ENCODE peak calls at places on chromosomes 12 and 14, in six cellular contexts. K is progenitor cell of endocrine pancreas, X is astrocyte of the spinal cord, H is dorsolateral prefrontal cortex, Q is tibial artery, T is mesothelial cell of epicardium. A is an unnamed sample.
A peak's percentile ranks its signal among the peaks of the same experiment; 100 is the strongest.

GRCh38 chr12:65277994-65278575 is 398 bp upstream of the MSRB3 start:
- DNase-seq in K (no peak), X (peak; percentile 13), H (no peak), Q (no peak), T (peak; percentile 38), A (no peak)

GRCh38 chr14:74524076-74524812 is 30.7 kb downstream of the ISCA2 start:
- DNase-seq in K (no peak), X (peak; percentile 35), H (no peak), Q (no peak), T (no peak), A (no peak)

GRCh38 chr14:95486875-95487668 is 29.4 kb downstream of the SYNE3 start:
- DNase-seq in K (no peak), X (no peak), H (no peak), Q (no peak), T (no peak), A (no peak)

GRCh38 chr12:52009081-52009751 is 2.5 kb downstream of the TAMALIN start:
- DNase-seq in K (no peak), X (no peak), H (no peak), Q (no peak), T (no peak), A (no peak)

GRCh38 chr12:81114241-81114640 is 36.4 kb downstream of the ACSS3 start:
- DNase-seq in K (no peak), X (no peak), H (no peak), Q (no peak), T (no peak), A (no peak)

GRCh38 chr12:119375619-119376018 is 41.1 kb downstream of the CCDC60 start:
- DNase-seq in K (no peak), X (no peak), H (no peak), Q (no peak), T (no peak), A (no peak)

GRCh38 chr12:91947459-91947858 is 198.2 kb downstream of the BTG1 start:
- DNase-seq in K (no peak), X (no peak), H (no peak), Q (no peak), T (no peak), A (no peak)

GRCh38 chr14:38481939-38482678 is 226.2 kb upstream of the CLEC14A start:
- DNase-seq in K (no peak), X (peak; percentile 34), H (no peak), Q (no peak), T (no peak), A (no peak)

GRCh38 chr14:73761621-73762355 is 47.6 kb upstream of the PNMA1 start:
- DNase-seq in K (no peak), X (no peak), H (no peak), Q (no peak), T (no peak), A (no peak)

GRCh38 chr14:96852823-96853422 is 55.7 kb downstream of the VRK1 start:
- DNase-seq in K (no peak), X (peak; percentile 64), H (no peak), Q (no peak), T (no peak), A (no peak)

GRCh38 chr12:50201987-50202521 is 34.9 kb upstream of the CERS5 start:
- DNase-seq in K (no peak), X (peak; percentile 91), H (no peak), Q (no peak), T (no peak), A (no peak)

GRCh38 chr14:100747021-100747586 is 20.4 kb downstream of the DLK1 start:
- DNase-seq in K (no peak), X (peak; percentile 84), H (no peak), Q (peak; percentile 37), T (peak; percentile 16), A (no peak)

GRCh38 chr14:64234877-64235651 is 59.1 kb downstream of the ESR2 start:
- DNase-seq in K (no peak), X (peak; percentile 67), H (no peak), Q (no peak), T (no peak), A (no peak)

GRCh38 chr12:53048780-53049401 is 974 bp upstream of the TNS2 start:
- DNase-seq in K (no peak), X (peak; percentile 74), H (no peak), Q (peak; percentile 92), T (peak; percentile 67), A (no peak)

GRCh38 chr14:81400852-81401251 is 728 bp upstream of the STON2 start:
- DNase-seq in K (no peak), X (peak; percentile 99), H (no peak), Q (peak; percentile 86), T (no peak), A (no peak)

GRCh38 chr14:84591827-84592540 is 938.0 kb upstream of the FLRT2 start:
- DNase-seq in K (no peak), X (no peak), H (no peak), Q (no peak), T (no peak), A (no peak)

GRCh38 chr12:632102-632696 is 31.0 kb downstream of the NINJ2 start:
- DNase-seq in K (peak; percentile 44), X (peak; percentile 98), H (no peak), Q (no peak), T (peak; percentile 47), A (no peak)

GRCh38 chr12:6444031-6444430 is 724 bp upstream of the CD27 start:
- DNase-seq in K (no peak), X (no peak), H (no peak), Q (no peak), T (no peak), A (no peak)

GRCh38 chr12:62656576-62657362 is 190.1 kb downstream of the MON2 start:
- DNase-seq in K (no peak), X (no peak), H (no peak), Q (no peak), T (no peak), A (no peak)

GRCh38 chr12:128792398-128792797 is 31.4 kb downstream of the SLC15A4 start:
- DNase-seq in K (no peak), X (no peak), H (no peak), Q (no peak), T (no peak), A (no peak)

GRCh38 chr14:54329082-54329695 is 67.6 kb upstream of the CDKN3 start:
- DNase-seq in K (no peak), X (peak; percentile 78), H (no peak), Q (no peak), T (peak; percentile 54), A (peak; percentile 44)

GRCh38 chr14:29580763-29581162 is 346.9 kb downstream of the PRKD1 start:
- DNase-seq in K (no peak), X (no peak), H (no peak), Q (no peak), T (no peak), A (no peak)

GRCh38 chr14:94423465-94424056 is 29.0 kb downstream of the SERPINA11 start:
- DNase-seq in K (peak; percentile 58), X (peak; percentile 74), H (peak; percentile 73), Q (peak; percentile 73), T (peak; percentile 65), A (peak; percentile 70)

GRCh38 chr12:81942588-81942987 is 183.4 kb upstream of the PPFIA2 start:
- DNase-seq in K (no peak), X (no peak), H (no peak), Q (no peak), T (no peak), A (no peak)

GRCh38 chr14:67926821-67927220 is 107.2 kb downstream of the RAD51B start:
- DNase-seq in K (no peak), X (no peak), H (no peak), Q (no peak), T (no peak), A (no peak)

GRCh38 chr12:58925111-58925732 is 4.9 kb upstream of the LRIG3 start:
- DNase-seq in K (no peak), X (no peak), H (no peak), Q (no peak), T (no peak), A (no peak)

GRCh38 chr14:58663494-58664111 is 25.8 kb downstream of the DACT1 start:
- DNase-seq in K (no peak), X (peak; percentile 81), H (no peak), Q (no peak), T (no peak), A (no peak)

GRCh38 chr14:49139593-49139992 is 446.6 kb downstream of the RPS29 start:
- DNase-seq in K (no peak), X (no peak), H (no peak), Q (no peak), T (no peak), A (no peak)

DNA sequence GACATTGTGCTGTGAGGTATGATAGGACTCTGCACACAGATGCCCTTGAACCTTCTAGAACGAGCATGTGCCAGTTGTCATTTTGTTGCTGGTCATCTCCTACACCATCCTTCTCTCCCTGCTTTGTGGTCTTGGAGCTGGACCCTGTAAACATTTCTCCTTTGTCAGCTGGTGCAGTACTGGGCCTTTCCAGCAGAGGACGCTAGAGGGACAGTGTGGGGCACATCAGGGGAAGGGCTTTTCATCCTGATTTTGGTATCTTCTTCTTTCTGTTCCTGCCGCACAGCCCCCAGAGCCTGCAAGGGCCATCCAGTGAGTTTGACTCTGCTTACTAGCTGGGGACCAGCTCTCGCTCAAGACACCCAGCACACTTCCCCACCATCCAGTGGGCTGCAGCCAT is 484.6 kb downstream of the AACS start:
- DNase-seq in K (no peak), X (no peak), H (no peak), Q (no peak), T (no peak), A (no peak)
- TF ChIP-seq CTCF in K (peak; percentile 43), X (peak; percentile 36), H (no peak), Q (no peak), T (peak; percentile 68), A (peak; percentile 48)

DNA sequence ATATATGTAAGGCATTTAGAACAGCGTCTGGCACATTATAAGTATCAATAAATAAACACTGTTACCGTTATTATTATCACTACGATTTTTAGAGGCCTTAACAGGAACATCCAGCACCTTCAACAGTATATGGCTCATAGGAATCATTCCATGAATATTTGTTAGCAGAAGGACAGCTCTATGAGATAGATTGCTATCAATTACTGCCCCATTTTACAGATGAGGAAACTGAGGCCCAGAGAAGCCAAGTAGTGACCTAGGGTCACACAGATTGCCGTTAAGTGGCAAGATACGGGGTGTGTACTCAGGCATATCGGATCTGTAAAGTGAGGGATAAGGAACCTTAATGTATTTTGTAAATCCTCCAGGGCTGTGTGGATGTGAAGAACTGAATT is 510 bp upstream of the PSMD9 start:
- DNase-seq in K (no peak), X (no peak), H (no peak), Q (no peak), T (no peak), A (no peak)
- TF ChIP-seq CTCF in K (no peak), X (no peak), H (no peak), Q (no peak), T (no peak), A (peak; percentile 48)

GRCh38 chr12:109920266-109920780 is 20.2 kb downstream of the TCHP start:
- DNase-seq in K (no peak), X (no peak), H (no peak), Q (no peak), T (no peak), A (no peak)
- TF ChIP-seq CTCF in K (no peak), X (no peak), H (no peak), Q (no peak), T (no peak), A (no peak)

DNA sequence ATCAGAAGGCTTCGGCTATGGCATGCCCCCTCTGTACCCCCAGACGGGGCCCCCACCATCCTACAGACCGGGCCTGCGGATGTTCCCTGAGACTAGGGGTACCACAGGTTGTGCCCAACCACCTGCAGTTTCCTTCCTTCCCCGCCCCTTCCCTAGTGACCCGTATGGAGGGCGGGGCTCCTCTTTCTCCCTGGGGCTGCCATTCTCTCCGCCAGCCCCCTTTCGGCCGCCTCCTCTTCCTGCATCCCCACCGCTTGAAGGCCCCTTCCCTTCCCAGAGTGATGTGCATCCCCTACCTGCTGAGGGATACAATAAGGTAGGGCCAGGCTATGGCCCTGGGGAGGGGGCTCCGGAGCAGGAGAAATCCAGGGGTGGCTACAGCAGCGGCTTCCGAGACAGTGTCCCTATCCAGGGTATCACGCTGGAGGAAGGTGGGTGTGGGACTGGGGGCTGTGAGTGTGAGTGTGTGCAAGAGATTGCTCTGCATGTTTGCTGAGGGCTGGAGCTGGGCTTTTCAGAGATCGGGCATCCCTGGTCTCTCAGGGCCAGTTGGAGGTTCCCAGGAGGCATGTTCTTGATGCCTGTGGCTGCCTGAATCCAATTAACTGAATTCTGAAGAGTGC is 8.6 kb downstream of the NFATC4 start:
- DNase-seq in K (no peak), X (no peak), H (no peak), Q (no peak), T (no peak), A (no peak)
- TF ChIP-seq CTCF in K (no peak), X (no peak), H (no peak), Q (no peak), T (no peak), A (no peak)

A was measured in neural crest cell.